ENCODE peak calls at places on chromosomes 13 and 19, in seven cellular contexts. N is stomach, Q is spleen, H is breast epithelium, I is HCT116, A is endothelial cell of umbilical vein, G is transverse colon. J is an unnamed sample. For H3K9me3, the result is how much of the 10 kb centered on the place peaks cover.

GRCh38 chr19:17829855-17830566 is 8.7 kb upstream of the INSL3 start:
- DNase-seq in N (no peak), Q (no peak), H (no peak), I (peak), A (no peak), G (peak), J (peak)

GRCh38 chr19:3336680-3337523 is 29.5 kb upstream of the NFIC start:
- DNase-seq in N (peak), Q (no peak), H (peak), I (no peak), A (peak), G (peak), J (peak)

GRCh38 chr19:38869836-38870607 is 8.1 kb downstream of the RINL start:
- DNase-seq in N (peak), Q (peak), H (peak), I (no peak), A (peak), G (peak), J (peak)

GRCh38 chr19:33278403-33279269 is 23.7 kb downstream of the CEBPA start:
- DNase-seq in N (no peak), Q (peak), H (no peak), I (no peak), A (no peak), G (no peak), J (no peak)

GRCh38 chr13:109651854-109652253 is 134.5 kb downstream of the IRS2 start:
- DNase-seq in N (no peak), Q (peak), H (no peak), I (no peak), A (no peak), G (no peak), J (peak)

GRCh38 chr13:114105351-114106225 is 26.8 kb downstream of the RASA3 start:
- DNase-seq in N (no peak), Q (peak), H (no peak), I (no peak), A (no peak), G (peak), J (peak)

GRCh38 chr13:111912453-111912866 is 154.5 kb upstream of the SOX1 start:
- DNase-seq in N (no peak), Q (peak), H (peak), I (no peak), A (no peak), G (no peak), J (no peak)

GRCh38 chr13:40668335-40668734 is 1.9 kb upstream of the FOXO1 start:
- DNase-seq in N (no peak), Q (peak), H (no peak), I (no peak), A (peak), G (peak), J (no peak)

GRCh38 chr19:5011476-5012238 is 42.7 kb downstream of the KDM4B start:
- DNase-seq in N (no peak), Q (no peak), H (no peak), I (no peak), A (no peak), G (no peak), J (no peak)

GRCh38 chr19:19822148-19822429 is 539 bp upstream of the ZNF506 start:
- DNase-seq in N (no peak), Q (no peak), H (no peak), I (no peak), A (no peak), G (peak), J (no peak)

GRCh38 chr13:99307247-99307646 is at the start of gene GPR183:
- DNase-seq in N (no peak), Q (no peak), H (no peak), I (no peak), A (peak), G (no peak), J (no peak)

GRCh38 chr13:51737609-51738008 is 66.4 kb downstream of the DHRS12 start:
- DNase-seq in N (no peak), Q (no peak), H (no peak), I (no peak), A (no peak), G (no peak), J (no peak)

GRCh38 chr19:4120933-4121612 is 2.8 kb downstream of the MAP2K2 start:
- DNase-seq in N (no peak), Q (no peak), H (no peak), I (no peak), A (no peak), G (no peak), J (no peak)

GRCh38 chr13:94557836-94558235 is 38.1 kb downstream of the TGDS start:
- DNase-seq in N (no peak), Q (no peak), H (no peak), I (no peak), A (no peak), G (no peak), J (no peak)

GRCh38 chr13:86000546-86000945 is 201.3 kb upstream of the SLITRK6 start:
- DNase-seq in N (no peak), Q (no peak), H (no peak), I (no peak), A (no peak), G (no peak), J (no peak)

GRCh38 chr19:32631381-32631780 is 43.6 kb downstream of the ANKRD27 start:
- DNase-seq in N (no peak), Q (no peak), H (no peak), I (no peak), A (no peak), G (no peak), J (no peak)

GRCh38 chr13:48449656-48450055 is 36.7 kb upstream of the LPAR6 start:
- DNase-seq in N (no peak), Q (no peak), H (no peak), I (no peak), A (no peak), G (no peak), J (no peak)

GRCh38 chr19:40466219-40467006 is at the start of gene SPTBN4:
- DNase-seq in N (no peak), Q (peak), H (peak), I (no peak), A (no peak), G (peak), J (peak)

GRCh38 chr19:3361384-3362216 is 4.8 kb upstream of the NFIC start:
- DNase-seq in N (no peak), Q (no peak), H (no peak), I (no peak), A (no peak), G (no peak), J (no peak)

GRCh38 chr13:19072543-19072942 is 109.1 kb downstream of the TUBA3C start:
- DNase-seq in N (no peak), Q (no peak), H (no peak), I (no peak), A (no peak), G (no peak), J (no peak)
- H3K9me3 ChIP-seq in N (under half), Q (under half), H (under half), I (under half), A (under half), G (under half), J (under half)

GRCh38 chr19:791605-792360 is 5.5 kb upstream of the PTBP1 start:
- DNase-seq in N (no peak), Q (peak), H (no peak), I (no peak), A (no peak), G (no peak), J (no peak)
- TF ChIP-seq POLR2AphosphoS5 in N (no peak), Q (no peak), H (no peak), I (no peak), A (no peak), G (no peak), J (peak)

DNA sequence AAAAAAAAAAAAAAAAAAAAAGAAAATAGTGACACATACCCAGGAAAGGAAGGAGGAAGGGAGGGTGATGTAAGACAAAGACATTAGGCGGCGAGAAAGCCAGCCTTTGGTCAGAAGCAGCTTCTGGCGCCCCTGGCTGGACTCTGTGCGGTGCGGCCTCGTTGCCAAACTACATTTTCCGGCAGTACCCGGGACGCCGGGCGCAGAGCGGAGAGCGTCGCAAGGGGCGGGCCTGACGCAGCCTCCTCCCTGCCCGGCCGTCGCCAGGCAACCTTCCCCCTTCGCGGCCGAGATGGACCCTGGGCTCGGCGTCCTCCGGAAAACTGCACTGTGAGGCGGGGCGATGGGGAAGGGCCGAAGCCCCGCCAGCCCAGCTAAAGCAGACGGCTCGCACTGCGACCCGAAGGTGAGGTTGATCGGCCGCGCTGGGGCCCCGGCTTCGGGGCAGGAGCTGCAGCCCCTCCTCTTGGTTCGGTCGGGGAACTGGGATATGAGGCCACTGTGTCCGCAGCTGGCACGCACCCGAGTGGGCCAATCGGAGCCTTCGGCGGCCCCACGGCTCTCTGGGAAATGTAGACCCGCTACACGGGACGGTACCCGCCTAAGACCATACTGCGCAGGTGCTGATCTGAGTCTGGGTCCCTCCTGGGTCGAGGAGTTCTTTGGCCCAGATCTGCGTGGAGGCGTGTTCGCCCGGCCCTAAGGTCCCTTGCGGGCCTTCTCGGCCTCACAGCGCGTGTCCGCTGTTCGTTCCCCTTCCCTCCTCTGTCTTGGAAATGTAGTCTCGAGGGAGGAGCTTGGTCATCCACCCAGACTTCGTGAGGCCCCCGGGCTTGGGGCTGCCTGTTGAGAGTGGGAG is 2.3 kb upstream of the MZF1 start:
- DNase-seq in N (peak), Q (peak), H (peak), I (peak), A (peak), G (peak), J (peak)
- TF ChIP-seq POLR2A in N (no peak), Q (peak), H (no peak), I (peak), A (peak), G (peak), J (peak)

GRCh38 chr19:47901370-47901769 is 15.3 kb upstream of the SULT2A1 start:
- DNase-seq in N (no peak), Q (no peak), H (no peak), I (no peak), A (no peak), G (no peak), J (no peak)
- H3K9me3 ChIP-seq in N (under half), Q (under half), H (under half), I (under half), A (under half), G (under half), J (under half)

DNA sequence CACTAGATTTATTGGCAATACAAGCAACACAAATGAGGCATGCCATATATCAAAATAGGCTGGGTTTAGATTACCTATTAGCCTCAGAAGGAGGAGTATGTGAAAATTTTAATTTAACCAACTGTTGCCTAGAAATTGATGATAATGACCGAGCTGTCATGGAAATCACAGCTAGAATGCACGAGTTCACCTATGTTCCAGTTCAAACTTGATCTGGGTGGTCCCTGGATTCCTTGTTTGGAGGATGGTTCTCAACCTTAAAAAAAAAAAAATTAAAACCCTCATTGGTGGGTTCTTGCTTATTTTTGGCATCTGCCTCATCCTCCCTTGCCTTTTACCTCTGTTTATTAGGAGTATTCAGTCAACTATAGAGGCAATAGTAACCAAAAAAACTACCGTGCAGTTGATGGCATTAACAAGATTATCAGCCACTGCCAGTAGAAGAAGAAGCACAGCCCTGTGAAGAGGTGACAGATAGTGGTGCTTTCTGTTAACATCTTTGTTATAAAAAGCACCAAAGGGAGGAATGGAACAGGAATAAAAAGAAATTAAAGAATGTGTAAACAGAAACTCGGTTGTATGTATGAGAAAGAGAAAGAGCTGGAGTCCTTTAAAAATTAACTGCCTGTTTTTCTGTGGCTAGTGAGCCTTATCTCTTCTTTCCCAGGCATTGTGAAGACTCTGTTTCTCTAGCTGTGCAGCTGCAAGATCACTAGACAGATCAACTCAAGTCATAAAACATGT is 106.4 kb downstream of the ZNF429 start:
- DNase-seq in N (no peak), Q (no peak), H (no peak), I (no peak), A (no peak), G (no peak), J (no peak)
- TF ChIP-seq POLR2AphosphoS5 in N (no peak), Q (no peak), H (no peak), I (no peak), A (no peak), G (no peak), J (no peak)

GRCh38 chr19:45175663-45176345 is 2.2 kb downstream of the TRAPPC6A start:
- DNase-seq in N (no peak), Q (no peak), H (no peak), I (no peak), A (no peak), G (no peak), J (no peak)

GRCh38 chr19:45179063-45179847 is 671 bp downstream of the BLOC1S3 start:
- DNase-seq in N (peak), Q (peak), H (no peak), I (no peak), A (no peak), G (peak), J (peak)

GRCh38 chr19:45178262-45179062 is at the start of gene BLOC1S3:
- DNase-seq in N (peak), Q (peak), H (peak), I (peak), A (peak), G (peak), J (peak)

GRCh38 chr19:45179848-45180370 is 1.3 kb downstream of the BLOC1S3 start:
- DNase-seq in N (no peak), Q (no peak), H (no peak), I (no peak), A (no peak), G (no peak), J (no peak)

GRCh38 chr19:45177817-45178261 is at the start of gene TRAPPC6A:
- DNase-seq in N (peak), Q (no peak), H (no peak), I (no peak), A (no peak), G (no peak), J (no peak)
- TF ChIP-seq POLR2A in N (peak), Q (no peak), H (peak), I (peak), A (peak), G (peak), J (no peak)

J was measured in upper lobe of left lung.